ENCODE peak calls at places on chromosome 16, in four cellular contexts. H, W, M and B are unnamed samples.

GRCh38 chr16:71722801-71723536 is 1.5 kb downstream of the PHLPP2 start:
- DNase-seq in H (peak), W (peak), M (peak), B (peak)

GRCh38 chr16:50627419-50627818 is 53.7 kb downstream of the SNX20 start:
- DNase-seq in H (no peak), W (peak), M (no peak), B (no peak)

GRCh38 chr16:31250782-31251384 is 8.9 kb upstream of the ITGAM start:
- DNase-seq in H (no peak), W (no peak), M (peak), B (no peak)

GRCh38 chr16:80015566-80015965 is 415.0 kb upstream of the MAF start:
- DNase-seq in H (no peak), W (no peak), M (no peak), B (no peak)

GRCh38 chr16:4026854-4027253 is 89.4 kb downstream of the ADCY9 start:
- DNase-seq in H (no peak), W (no peak), M (no peak), B (no peak)

GRCh38 chr16:569445-570254 is at the start of gene PIGQ:
- DNase-seq in H (peak), W (peak), M (peak), B (peak)

GRCh38 chr16:81737885-81738536 is 41.1 kb upstream of the PLCG2 start:
- DNase-seq in H (peak), W (peak), M (peak), B (peak)

GRCh38 chr16:25063865-25064264 is 47.7 kb upstream of the LCMT1 start:
- DNase-seq in H (peak), W (no peak), M (peak), B (no peak)

GRCh38 chr16:30382398-30383015 is at the start of gene SEPTIN1:
- DNase-seq in H (no peak), W (no peak), M (no peak), B (peak)

GRCh38 chr16:2963611-2964415 is at the start of gene KREMEN2:
- DNase-seq in H (peak), W (peak), M (peak), B (no peak)

GRCh38 chr16:28131210-28131609 is 67.7 kb upstream of the GSG1L start:
- DNase-seq in H (no peak), W (no peak), M (no peak), B (no peak)

GRCh38 chr16:52562770-52563169 is 15.8 kb upstream of the TOX3 start:
- DNase-seq in H (peak), W (no peak), M (no peak), B (no peak)

GRCh38 chr16:50457979-50458461 is 89.2 kb upstream of the BRD7 start:
- DNase-seq in H (no peak), W (no peak), M (no peak), B (no peak)

GRCh38 chr16:17273142-17273561 is 197.6 kb downstream of the XYLT1 start:
- DNase-seq in H (peak), W (no peak), M (no peak), B (no peak)

GRCh38 chr16:9644258-9644657 is 538.0 kb downstream of the GRIN2A start:
- DNase-seq in H (no peak), W (no peak), M (no peak), B (no peak)

GRCh38 chr16:50509521-50510341 is 38.5 kb upstream of the NKD1 start:
- DNase-seq in H (peak), W (peak), M (peak), B (no peak)

GRCh38 chr16:88792078-88792550 is 7.1 kb upstream of the PIEZO1 start:
- DNase-seq in H (no peak), W (no peak), M (no peak), B (no peak)

GRCh38 chr16:49608801-49609200 is 235.2 kb downstream of the C16orf78 start:
- DNase-seq in H (peak), W (peak), M (no peak), B (no peak)

GRCh38 chr16:59683709-59684108 is 949.6 kb upstream of the GOT2 start:
- DNase-seq in H (no peak), W (no peak), M (no peak), B (no peak)

GRCh38 chr16:58026139-58026704 is 668 bp downstream of the MMP15 start:
- DNase-seq in H (no peak), W (peak), M (peak), B (no peak)

GRCh38 chr16:50910698-50911025 is 168.8 kb downstream of the CYLD start:
- DNase-seq in H (no peak), W (no peak), M (no peak), B (no peak)

GRCh38 chr16:80158766-80159165 is 382.0 kb upstream of the DYNLRB2 start:
- DNase-seq in H (no peak), W (no peak), M (no peak), B (no peak)

DNA sequence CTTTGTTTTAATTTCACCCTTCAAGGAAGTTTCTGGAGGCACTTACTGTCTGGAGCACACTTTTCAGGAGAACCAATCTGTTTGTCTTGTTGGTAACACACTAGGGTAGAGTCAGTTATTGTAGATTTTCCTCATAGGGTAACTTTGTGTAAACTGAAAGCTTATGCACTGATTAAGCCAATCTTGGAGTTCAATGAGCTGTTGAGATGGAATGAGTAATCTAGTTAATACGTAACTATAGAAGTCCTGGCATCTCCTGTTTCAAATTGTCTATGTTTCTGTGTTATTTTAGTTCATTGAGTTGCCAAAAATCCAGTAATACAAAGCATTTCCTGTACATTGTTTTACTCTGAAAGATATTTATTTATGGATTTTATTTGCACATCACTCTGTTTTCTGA is 111.6 kb upstream of the HAS3 start:
- DNase-seq in H (peak), W (no peak), M (no peak), B (no peak)
- TF ChIP-seq TAF1 in H (no peak), W (no peak), M (no peak), B (no peak)

GRCh38 chr16:84504420-84505248 is at the start of gene MEAK7:
- DNase-seq in H (peak), W (peak), M (peak), B (peak)
- TF ChIP-seq POLR2A in H (peak), W (peak), M (peak), B (peak)

GRCh38 chr16:66899310-66899944 is 19.1 kb downstream of the PDP2 start:
- DNase-seq in H (no peak), W (no peak), M (no peak), B (no peak)

GRCh38 chr16:66895999-66896398 is 15.7 kb downstream of the PDP2 start:
- DNase-seq in H (no peak), W (no peak), M (no peak), B (no peak)

GRCh38 chr16:66898933-66899309 is 18.6 kb downstream of the PDP2 start:
- DNase-seq in H (no peak), W (no peak), M (no peak), B (no peak)

GRCh38 chr16:66899945-66900688 is 18.6 kb downstream of the CDH16 start:
- DNase-seq in H (peak), W (no peak), M (peak), B (no peak)

DNA sequence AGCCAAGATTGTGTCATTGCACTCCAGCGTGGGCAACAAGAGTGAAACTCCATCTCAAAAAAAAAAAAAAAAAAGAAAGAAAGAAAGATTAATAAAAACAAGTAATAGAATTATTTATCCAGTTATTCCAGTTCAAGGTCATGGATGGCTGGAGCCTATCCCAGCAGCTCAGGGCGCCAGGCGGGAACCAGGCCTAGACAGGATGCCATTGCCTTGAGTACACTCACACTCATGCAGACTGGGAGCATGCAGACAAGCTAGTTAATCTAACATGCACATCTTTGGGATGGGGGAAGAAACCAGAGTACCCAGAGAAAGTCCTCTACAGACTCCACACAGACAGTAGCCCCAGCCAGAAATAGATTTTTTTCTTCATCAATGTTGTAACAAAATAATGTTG is 17.9 kb downstream of the PDP2 start:
- DNase-seq in H (no peak), W (no peak), M (no peak), B (no peak)
- TF ChIP-seq TAF1 in H (no peak), W (no peak), M (no peak), B (no peak)

DNA sequence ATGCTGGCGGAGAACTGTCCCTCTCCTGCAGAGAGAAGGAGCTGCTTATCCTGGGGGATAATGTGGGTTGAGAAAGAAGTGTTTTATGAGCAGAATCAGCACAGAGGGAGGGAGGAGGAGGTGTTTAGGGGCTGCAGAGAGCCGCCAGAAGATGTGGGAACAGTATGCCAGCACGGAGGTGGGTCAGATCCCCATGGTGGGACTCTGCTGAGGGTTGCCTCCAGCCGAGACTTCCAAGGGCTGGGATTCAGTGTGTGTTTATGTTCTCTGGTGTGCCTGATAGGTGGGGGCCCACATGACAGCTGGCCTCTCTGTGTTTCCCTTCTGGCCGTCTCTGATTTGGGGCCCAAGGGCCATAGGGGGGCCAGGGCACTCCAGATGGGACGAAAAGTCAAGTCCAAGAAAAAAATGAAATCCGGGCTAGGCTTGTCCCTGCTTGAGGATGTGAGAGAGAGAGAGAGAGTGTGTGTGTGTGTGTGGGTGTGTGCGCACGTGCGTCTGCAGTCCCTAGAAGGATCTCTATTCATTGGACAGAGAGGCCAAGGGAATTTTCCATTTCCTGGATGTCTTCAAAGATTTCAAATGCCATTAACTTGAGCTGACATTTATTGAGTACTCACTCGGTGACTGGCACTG is 21.6 kb downstream of the PRKCB start:
- DNase-seq in H (no peak), W (no peak), M (no peak), B (no peak)
- TF ChIP-seq POLR2A in H (no peak), W (no peak), M (no peak), B (no peak)

GRCh38 chr16:85636234-85636812 is 23.2 kb downstream of the GSE1 start:
- DNase-seq in H (no peak), W (no peak), M (no peak), B (no peak)

GRCh38 chr16:85638248-85638647 is 25.1 kb downstream of the GSE1 start:
- DNase-seq in H (no peak), W (no peak), M (no peak), B (no peak)

GRCh38 chr16:85637808-85638186 is 24.7 kb downstream of the GSE1 start:
- DNase-seq in H (no peak), W (no peak), M (no peak), B (no peak)

GRCh38 chr16:85635545-85636140 is 22.5 kb downstream of the GSE1 start:
- DNase-seq in H (no peak), W (no peak), M (no peak), B (no peak)

DNA sequence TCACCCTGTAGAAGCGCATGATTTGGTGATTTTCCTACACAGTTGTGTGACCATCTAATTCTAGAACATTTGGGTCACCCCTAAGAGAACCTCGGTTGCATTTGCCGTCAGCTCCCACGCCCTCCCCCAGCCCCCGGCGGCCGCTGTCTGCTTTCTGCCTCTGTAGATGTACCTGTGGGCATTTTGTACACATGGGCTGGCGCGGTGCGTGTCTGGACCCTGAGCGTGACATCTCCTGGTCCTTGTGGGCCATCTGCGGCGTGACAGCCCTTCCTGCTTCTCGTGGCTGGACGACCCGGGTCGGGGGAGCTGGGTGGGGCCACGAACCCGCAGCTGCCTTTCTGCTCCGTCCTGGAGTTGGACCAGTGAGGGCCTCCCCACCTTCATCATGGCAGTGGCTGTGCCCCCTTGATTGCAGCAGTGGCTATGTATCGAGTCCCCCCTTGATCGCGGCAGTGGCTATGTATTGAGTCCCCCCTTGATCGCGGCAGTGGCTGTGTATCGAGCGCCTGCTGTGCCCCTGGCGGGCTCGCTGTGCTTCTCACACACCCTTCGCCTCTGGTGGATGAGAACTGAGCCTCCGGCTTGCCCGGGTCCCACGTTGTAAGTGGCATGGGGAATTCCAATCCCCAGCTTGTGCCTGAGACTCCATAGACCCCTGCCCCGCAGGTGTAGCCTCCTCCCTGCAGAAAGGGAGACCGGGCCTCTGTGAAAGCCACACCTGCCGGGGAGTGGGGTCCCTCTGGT is 24.1 kb downstream of the GSE1 start:
- DNase-seq in H (no peak), W (no peak), M (no peak), B (no peak)
- TF ChIP-seq TAF1 in H (no peak), W (no peak), M (no peak), B (no peak)

GRCh38 chr16:85548375-85548774 is 64.7 kb upstream of the GSE1 start:
- DNase-seq in H (no peak), W (no peak), M (no peak), B (no peak)

GRCh38 chr16:85550422-85551318 is 62.5 kb upstream of the GSE1 start:
- DNase-seq in H (no peak), W (peak), M (no peak), B (no peak)

GRCh38 chr16:85546585-85547447 is 66.3 kb upstream of the GSE1 start:
- DNase-seq in H (no peak), W (no peak), M (no peak), B (no peak)

GRCh38 chr16:85551319-85551978 is 61.7 kb upstream of the GSE1 start:
- DNase-seq in H (no peak), W (peak), M (no peak), B (no peak)

DNA sequence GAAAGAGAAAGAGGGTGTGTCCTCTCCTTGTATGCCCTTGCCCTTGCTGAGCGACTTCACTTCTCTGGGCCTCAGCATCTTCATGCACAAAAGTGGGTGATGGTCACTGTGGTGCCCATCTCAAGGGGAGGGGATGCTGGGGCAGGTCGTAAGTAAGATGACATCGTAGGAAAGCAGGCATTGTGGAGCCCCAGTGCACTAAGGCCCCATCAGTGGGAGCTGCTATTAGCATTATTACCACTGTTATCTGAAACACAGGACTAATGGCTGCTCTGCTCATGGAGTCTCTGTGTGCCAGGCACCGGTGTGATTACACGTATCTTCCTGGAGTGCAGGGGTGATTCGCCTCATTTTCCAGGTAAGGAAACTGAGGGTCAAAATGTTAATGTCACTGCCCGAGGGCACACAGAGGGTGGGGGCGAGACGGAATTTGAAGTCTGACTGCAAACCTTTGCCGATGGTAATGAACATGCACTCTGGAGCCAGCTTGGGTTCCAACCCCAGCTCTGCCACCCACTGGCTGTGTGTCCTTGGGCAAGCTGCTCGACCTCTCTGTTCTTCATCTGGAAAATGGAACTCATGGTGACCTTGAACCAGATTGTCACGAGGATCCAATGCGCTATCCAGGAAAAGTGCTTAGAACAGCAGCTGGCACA is 63.2 kb upstream of the GSE1 start:
- DNase-seq in H (no peak), W (no peak), M (no peak), B (no peak)
- TF ChIP-seq POLR2A in H (no peak), W (no peak), M (peak), B (no peak)

DNA sequence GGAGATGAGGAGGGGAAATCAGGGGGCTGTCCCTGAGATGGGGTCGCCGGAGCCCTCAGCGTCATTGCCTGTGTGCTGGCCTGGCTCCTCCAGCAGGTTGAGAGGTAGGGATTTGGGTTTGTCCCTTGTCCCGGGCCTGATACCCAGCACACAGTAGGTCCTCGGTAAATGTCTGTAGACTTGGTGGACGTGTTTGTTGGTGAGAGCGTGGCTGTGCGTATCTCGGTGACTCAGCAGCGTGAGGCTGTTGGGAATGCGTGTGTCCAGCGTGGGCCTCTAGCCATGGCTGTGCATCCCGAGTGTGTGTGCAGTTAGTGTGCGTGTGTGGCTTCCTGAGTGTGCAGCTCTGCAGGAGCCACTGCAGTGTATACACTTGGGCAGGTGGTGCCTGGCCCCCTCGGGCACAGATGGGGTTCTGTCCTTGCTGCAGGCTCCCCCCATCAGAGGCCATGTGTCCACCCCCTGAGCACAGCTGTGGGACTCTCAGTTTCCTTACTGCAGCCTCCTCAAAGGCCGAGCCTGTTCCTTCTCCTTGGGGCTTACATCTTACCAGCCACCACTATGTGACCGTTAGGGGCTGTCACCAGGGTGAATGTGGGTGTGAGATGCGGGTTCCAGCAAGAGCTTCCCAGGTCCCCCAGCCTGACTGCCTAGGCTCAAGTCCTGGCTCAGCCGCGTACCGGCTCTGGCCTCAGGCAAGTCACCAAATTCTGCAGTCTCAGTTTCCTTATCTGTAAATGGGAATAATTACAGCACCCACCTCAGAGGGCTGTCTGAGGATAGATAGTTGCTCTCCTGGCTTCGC is 5.7 kb downstream of the NECAB2 start:
- DNase-seq in H (no peak), W (no peak), M (no peak), B (no peak)
- TF ChIP-seq TAF1 in H (no peak), W (no peak), M (no peak), B (no peak)

GRCh38 chr16:65481956-65482355 is 360.1 kb upstream of the CDH11 start:
- DNase-seq in H (no peak), W (no peak), M (no peak), B (no peak)

GRCh38 chr16:65473699-65474098 is 351.8 kb upstream of the CDH11 start:
- DNase-seq in H (no peak), W (no peak), M (no peak), B (no peak)

GRCh38 chr16:65480276-65480675 is 358.4 kb upstream of the CDH11 start:
- DNase-seq in H (no peak), W (no peak), M (no peak), B (no peak)

DNA sequence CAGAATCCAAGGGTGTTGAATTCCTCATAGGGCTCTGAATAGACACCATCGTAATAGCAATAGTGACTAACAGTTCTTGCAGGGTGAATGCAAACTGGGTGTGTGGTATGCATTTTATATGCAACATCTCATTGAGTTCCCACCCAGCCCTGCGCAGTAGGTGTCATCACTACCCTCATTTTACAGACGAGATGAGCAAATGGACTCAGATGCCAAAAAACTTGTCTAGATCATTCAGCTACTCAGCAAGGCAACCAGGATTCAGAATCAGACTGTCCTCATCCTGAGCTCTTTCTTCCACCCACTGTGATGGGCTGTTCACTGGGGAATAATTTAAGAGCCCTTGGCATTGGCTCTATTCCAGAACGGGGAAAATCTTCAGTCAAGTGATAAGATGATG is 354.7 kb upstream of the CDH11 start:
- DNase-seq in H (no peak), W (no peak), M (no peak), B (no peak)
- TF ChIP-seq POLR2A in H (no peak), W (no peak), M (no peak), B (no peak)